ENCODE peak calls at places on chromosomes 4 and X, in five cellular contexts. L is PC-3, M is aorta, B is GM23248, Q is right lobe of liver. V is an unnamed sample. For H3K4me1, the result is how much of the 10 kb centered on the place peaks cover.

GRCh38 chr4:74111990-74112389 is 13.0 kb upstream of the CXCL2 start:
- DNase-seq in L (no peak), M (no peak), B (peak), Q (no peak), V (peak)

GRCh38 chrX:150683536-150684146 is 9.6 kb upstream of the MTMR1 start:
- DNase-seq in L (peak), M (no peak), B (peak), Q (no peak), V (peak)

GRCh38 chr4:12912896-12913418 is 571.2 kb downstream of the RAB28 start:
- DNase-seq in L (no peak), M (no peak), B (no peak), Q (no peak), V (no peak)

GRCh38 chr4:1597021-1597931 is 86.8 kb downstream of the FAM53A start:
- DNase-seq in L (no peak), M (peak), B (no peak), Q (peak), V (no peak)

GRCh38 chr4:26856906-26857277 is 3.7 kb upstream of the STIM2 start:
- DNase-seq in L (no peak), M (no peak), B (peak), Q (no peak), V (no peak)

GRCh38 chr4:85210353-85210752 is 243.9 kb upstream of the WDFY3 start:
- DNase-seq in L (peak), M (no peak), B (peak), Q (no peak), V (peak)

GRCh38 chr4:181261279-181261678 is 981.9 kb upstream of the TENM3 start:
- DNase-seq in L (no peak), M (no peak), B (no peak), Q (no peak), V (no peak)

GRCh38 chrX:14039344-14039743 is 9.7 kb upstream of the GEMIN8 start:
- DNase-seq in L (peak), M (no peak), B (peak), Q (no peak), V (peak)

GRCh38 chr4:7074423-7074822 is 6.6 kb upstream of the GRPEL1 start:
- DNase-seq in L (peak), M (no peak), B (peak), Q (no peak), V (peak)

GRCh38 chrX:10414872-10415703 is 205.3 kb downstream of the MID1 start:
- DNase-seq in L (peak), M (no peak), B (peak), Q (no peak), V (no peak)

GRCh38 chr4:73603307-73603710 is 16.9 kb downstream of the RASSF6 start:
- DNase-seq in L (peak), M (no peak), B (no peak), Q (no peak), V (peak)

GRCh38 chrX:151621422-151621821 is 57.9 kb downstream of the PASD1 start:
- DNase-seq in L (no peak), M (no peak), B (no peak), Q (no peak), V (no peak)

GRCh38 chrX:136488706-136489105 is 959 bp downstream of the BRS3 start:
- DNase-seq in L (peak), M (no peak), B (no peak), Q (no peak), V (no peak)

GRCh38 chrX:15946783-15947550 is 92.4 kb upstream of the AP1S2 start:
- DNase-seq in L (peak), M (no peak), B (peak), Q (no peak), V (peak)

GRCh38 chrX:40530471-40530870 is 50.3 kb upstream of the ATP6AP2 start:
- DNase-seq in L (no peak), M (no peak), B (no peak), Q (no peak), V (no peak)

GRCh38 chr4:52852696-52853095 is 9.4 kb upstream of the RASL11B start:
- DNase-seq in L (no peak), M (no peak), B (no peak), Q (no peak), V (no peak)

GRCh38 chr4:36235306-36235705 is 9.0 kb downstream of the ARAP2 start:
- DNase-seq in L (peak), M (no peak), B (no peak), Q (no peak), V (peak)

GRCh38 chr4:103074598-103075434 is 1.7 kb downstream of the SLC9B2 start:
- DNase-seq in L (peak), M (no peak), B (peak), Q (no peak), V (no peak)
- H3K4me1 ChIP-seq in L (under half), M (under half), B (under half), Q (under half), V (under half)

GRCh38 chr4:11634283-11634682 is 205.6 kb upstream of the HS3ST1 start:
- DNase-seq in L (peak), M (no peak), B (no peak), Q (no peak), V (peak)

GRCh38 chr4:11632015-11632414 is 203.3 kb upstream of the HS3ST1 start:
- DNase-seq in L (peak), M (no peak), B (no peak), Q (no peak), V (peak)

GRCh38 chr4:11635336-11635735 is 206.6 kb upstream of the HS3ST1 start:
- DNase-seq in L (peak), M (no peak), B (no peak), Q (no peak), V (peak)

GRCh38 chr4:11632488-11632887 is 203.8 kb upstream of the HS3ST1 start:
- DNase-seq in L (peak), M (no peak), B (no peak), Q (no peak), V (peak)

DNA sequence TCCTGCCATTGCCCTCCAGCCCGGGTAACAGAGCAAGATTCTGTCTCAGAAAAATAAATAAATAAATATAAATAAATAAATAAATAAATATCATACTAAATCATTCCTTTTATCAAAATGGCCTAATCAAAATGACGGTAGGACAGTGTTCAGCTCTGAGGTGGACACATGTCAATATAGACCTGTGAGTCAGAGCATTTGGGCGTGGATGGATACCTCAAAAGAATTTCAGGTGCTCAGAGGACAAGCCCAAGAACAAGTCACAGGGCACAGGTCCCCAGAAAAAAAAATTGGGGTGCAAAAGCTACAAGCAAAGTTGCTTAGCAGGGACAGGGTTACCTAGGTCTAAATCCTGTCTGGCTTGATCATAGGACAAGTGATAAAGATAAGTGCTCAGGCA is 204.7 kb upstream of the HS3ST1 start:
- DNase-seq in L (no peak), M (no peak), B (no peak), Q (no peak), V (no peak)
- H3K4me1 ChIP-seq in L (half or more), M (under half), B (under half), Q (under half), V (half or more)

GRCh38 chr4:76012388-76012801 is 5.1 kb upstream of the CXCL9 start:
- DNase-seq in L (no peak), M (no peak), B (peak), Q (no peak), V (peak)
- H3K4me1 ChIP-seq in L (under half), M (under half), B (under half), Q (under half), V (under half)

GRCh38 chr4:15695764-15696163 is 7.1 kb upstream of the BST1 start:
- DNase-seq in L (no peak), M (no peak), B (no peak), Q (no peak), V (no peak)

GRCh38 chr4:15691346-15692140 is 9.9 kb downstream of the FAM200B start:
- DNase-seq in L (peak), M (no peak), B (peak), Q (no peak), V (peak)

GRCh38 chr4:15696866-15697265 is 6.0 kb upstream of the BST1 start:
- DNase-seq in L (no peak), M (no peak), B (no peak), Q (no peak), V (no peak)

GRCh38 chr4:15694431-15694830 is 8.4 kb upstream of the BST1 start:
- DNase-seq in L (peak), M (no peak), B (no peak), Q (no peak), V (peak)

DNA sequence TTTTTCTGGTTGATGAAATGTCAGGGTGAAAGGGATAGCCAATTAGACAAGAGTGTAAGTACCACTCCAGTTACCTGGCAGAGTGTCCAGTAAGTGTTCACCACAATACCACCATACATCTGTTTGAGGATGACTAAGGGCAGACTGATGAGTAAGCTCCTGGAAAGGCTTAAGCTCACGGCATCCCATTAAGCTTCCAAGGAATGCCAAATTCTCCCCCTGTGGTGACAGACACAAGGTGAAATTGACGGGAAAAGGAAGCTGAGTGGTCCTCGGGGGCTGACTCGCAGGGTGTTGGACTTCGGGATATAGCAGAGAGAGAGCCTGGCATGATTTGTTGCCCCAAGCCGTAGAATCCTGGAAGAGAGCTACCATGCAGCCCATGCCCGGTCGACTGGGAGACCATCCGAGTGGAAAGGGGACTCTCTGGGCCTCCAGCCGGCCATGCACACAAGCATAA is 7.6 kb upstream of the BST1 start:
- DNase-seq in L (peak), M (no peak), B (peak), Q (no peak), V (peak)
- H3K4me1 ChIP-seq in L (under half), M (under half), B (under half), Q (under half), V (under half)

GRCh38 chr4:152103181-152103901 is 342.5 kb upstream of the GATB start:
- DNase-seq in L (no peak), M (no peak), B (no peak), Q (no peak), V (no peak)

GRCh38 chr4:152104846-152105462 is 344.1 kb upstream of the GATB start:
- DNase-seq in L (no peak), M (no peak), B (no peak), Q (no peak), V (no peak)

GRCh38 chr4:152106113-152106763 is 345.4 kb upstream of the GATB start:
- DNase-seq in L (peak), M (peak), B (peak), Q (no peak), V (peak)

GRCh38 chr4:152102184-152103000 is 341.6 kb upstream of the GATB start:
- DNase-seq in L (peak), M (no peak), B (peak), Q (no peak), V (peak)

DNA sequence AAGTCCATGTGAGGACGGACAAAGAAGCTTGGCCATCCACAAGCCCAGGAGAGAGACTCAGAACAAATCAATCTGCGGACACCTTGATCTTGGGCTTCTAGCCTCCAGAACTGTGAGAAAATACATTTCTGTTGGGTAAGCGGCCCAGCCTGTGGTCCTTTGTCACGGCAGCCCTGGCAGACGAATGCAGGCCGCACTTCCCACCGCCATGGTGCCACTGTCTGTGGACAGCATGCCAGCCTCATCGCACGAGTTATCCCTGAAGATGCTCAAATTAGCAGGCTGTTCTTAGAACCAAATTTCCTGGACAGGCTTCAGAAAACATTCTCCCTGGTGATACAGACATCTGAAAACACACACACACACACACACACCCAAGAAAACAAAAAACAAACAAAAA is 343.5 kb upstream of the GATB start:
- DNase-seq in L (no peak), M (no peak), B (no peak), Q (no peak), V (no peak)
- H3K4me1 ChIP-seq in L (half or more), M (under half), B (under half), Q (under half), V (under half)

GRCh38 chr4:107392951-107393350 is 327.1 kb downstream of the PAPSS1 start:
- DNase-seq in L (no peak), M (no peak), B (peak), Q (no peak), V (no peak)
- H3K4me1 ChIP-seq in L (under half), M (under half), B (under half), Q (under half), V (under half)

GRCh38 chrX:1578511-1579173 is 12.8 kb upstream of the AKAP17A start:
- DNase-seq in L (no peak), M (no peak), B (no peak), Q (no peak), V (no peak)
- H3K4me1 ChIP-seq in L (under half), M (under half), B (under half), Q (under half), V (under half)

V was measured in mammary epithelial cell.